ENCODE peak calls at places on chromosomes 12 and 14, in five cellular contexts. F is GM12865, G is fibroblast of lung, L is stromal cell of bone marrow, B is neuronal stem cell. D is an unnamed sample.

GRCh38 chr12:112858776-112859175 is 48.0 kb upstream of the OAS1 start:
- DNase-seq in B (no peak), F (no peak), L (no peak), G (no peak), D (no peak)

GRCh38 chr14:50249118-50249775 is 17.9 kb upstream of the SOS2 start:
- DNase-seq in F (no peak), B (no peak), L (no peak), G (no peak), D (no peak)

GRCh38 chr14:77181124-77181602 is 435 bp upstream of the TMEM63C start:
- DNase-seq in L (no peak), G (no peak), B (no peak), F (no peak), D (no peak)

GRCh38 chr12:92199846-92200576 is 54.4 kb upstream of the BTG1 start:
- DNase-seq in G (peak), F (no peak), B (no peak), L (peak), D (no peak)

GRCh38 chr12:51955702-51956101 is 4.2 kb downstream of the ACVR1B start:
- DNase-seq in F (no peak), B (no peak), G (no peak), L (no peak), D (no peak)

GRCh38 chr12:63961048-63961447 is 116.5 kb downstream of the SRGAP1 start:
- DNase-seq in B (no peak), F (no peak), G (no peak), L (no peak), D (no peak)

GRCh38 chr14:34165847-34166340 is 215.0 kb upstream of the EGLN3 start:
- DNase-seq in B (no peak), G (no peak), L (no peak), F (no peak), D (no peak)

GRCh38 chr14:21987937-21988336 is 314.3 kb upstream of the OR4E1 start:
- DNase-seq in G (peak), L (no peak), B (peak), F (peak), D (no peak)

GRCh38 chr14:20476795-20477194 is 7.6 kb downstream of the PNP start:
- DNase-seq in F (no peak), G (no peak), L (no peak), B (no peak), D (no peak)

GRCh38 chr14:94769413-94770250 is at the start of gene GSC:
- DNase-seq in G (no peak), L (peak), F (no peak), B (no peak), D (no peak)

GRCh38 chr12:111438501-111438900 is 32.8 kb downstream of the SH2B3 start:
- DNase-seq in F (peak), G (peak), L (no peak), B (no peak), D (no peak)

GRCh38 chr12:26791328-26791791 is 41.6 kb downstream of the ITPR2 start:
- DNase-seq in G (peak), L (no peak), F (peak), B (no peak), D (no peak)

GRCh38 chr14:92651793-92652382 is 96.5 kb downstream of the LGMN start:
- DNase-seq in G (no peak), B (no peak), L (no peak), F (peak), D (no peak)

GRCh38 chr14:99274346-99275221 is 2.6 kb upstream of the BCL11B start:
- DNase-seq in F (peak), G (peak), L (peak), B (peak), D (no peak)

GRCh38 chr12:64912501-64912900 is 88.1 kb downstream of the TBC1D30 start:
- DNase-seq in F (no peak), B (no peak), L (peak), G (peak), D (no peak)

GRCh38 chr14:65709576-65709975 is 297.0 kb downstream of the FUT8 start:
- DNase-seq in L (peak), G (peak), B (no peak), F (no peak), D (no peak)

GRCh38 chr12:39372204-39372925 is 70.6 kb downstream of the KIF21A start:
- DNase-seq in G (no peak), F (no peak), B (no peak), L (no peak), D (no peak)

GRCh38 chr12:21429994-21430393 is 7.5 kb upstream of the PYROXD1 start:
- DNase-seq in F (no peak), L (no peak), B (no peak), G (no peak), D (no peak)

GRCh38 chr14:69987416-69988144 is 108.4 kb downstream of the SMOC1 start:
- DNase-seq in L (no peak), B (peak), G (no peak), F (no peak), D (no peak)

GRCh38 chr12:31633464-31633863 is 26.0 kb upstream of the ETFBKMT start:
- DNase-seq in G (no peak), B (no peak), L (no peak), F (no peak), D (no peak)

GRCh38 chr14:103521438-103521961 is 1.1 kb downstream of the CKB start:
- DNase-seq in G (no peak), L (no peak), F (no peak), B (no peak), D (no peak)

GRCh38 chr12:85405781-85406522 is 125.9 kb downstream of the ALX1 start:
- DNase-seq in B (no peak), G (peak), L (peak), F (no peak), D (no peak)

GRCh38 chr14:102472815-102473158 is 36.8 kb downstream of the ANKRD9 start:
- DNase-seq in F (no peak), L (no peak), G (no peak), B (no peak), D (no peak)